ENCODE peak calls at places on chromosomes 3 and 15, in seven cellular contexts. B, F, N, U, X, J and C are unnamed samples.

GRCh38 chr3:71056327-71056726 is 527.2 kb downstream of the FOXP1 start:
- DNase-seq in U (peak), F (peak), X (no peak), B (no peak), J (no peak), N (peak), C (no peak)

GRCh38 chr3:23314981-23315805 is 112.1 kb downstream of the UBE2E2 start:
- DNase-seq in J (no peak), F (peak), X (no peak), U (peak), B (no peak), N (no peak), C (no peak)

GRCh38 chr15:58771621-58772235 is 626 bp downstream of the MINDY2 start:
- DNase-seq in B (peak), X (no peak), N (peak), J (peak), F (peak), U (no peak), C (peak)

GRCh38 chr3:184796551-184796950 is 15.4 kb upstream of the VPS8 start:
- DNase-seq in U (no peak), N (no peak), J (no peak), B (no peak), F (no peak), X (no peak), C (no peak)

GRCh38 chr3:101182734-101183133 is 137.6 kb downstream of the IMPG2 start:
- DNase-seq in B (no peak), N (peak), X (no peak), F (no peak), U (peak), J (no peak), C (no peak)

GRCh38 chr15:42111924-42112323 is 17.6 kb upstream of the PLA2G4D start:
- DNase-seq in J (no peak), U (no peak), B (no peak), N (peak), F (no peak), X (no peak), C (no peak)

GRCh38 chr15:48627260-48627969 is 18.1 kb downstream of the FBN1 start:
- DNase-seq in N (peak), B (no peak), J (no peak), F (peak), U (peak), X (no peak), C (no peak)

GRCh38 chr3:71728632-71729342 is 3.6 kb upstream of the EIF4E3 start:
- DNase-seq in J (no peak), F (no peak), B (no peak), N (no peak), U (no peak), X (no peak), C (no peak)

GRCh38 chr15:32029862-32030781 is at the start of gene CHRNA7:
- DNase-seq in U (peak), B (peak), F (peak), X (no peak), J (peak), N (peak), C (peak)

GRCh38 chr15:79373728-79374127 is 58.4 kb upstream of the MINAR1 start:
- DNase-seq in J (no peak), U (no peak), N (no peak), B (no peak), F (no peak), X (no peak), C (no peak)

GRCh38 chr3:152695810-152696209 is 139.1 kb upstream of the P2RY1 start:
- DNase-seq in B (no peak), J (no peak), X (no peak), N (no peak), F (no peak), U (no peak), C (no peak)

GRCh38 chr3:55090310-55090709 is 162.5 kb upstream of the LRTM1 start:
- DNase-seq in J (no peak), B (no peak), F (no peak), X (no peak), U (no peak), N (no peak), C (no peak)

GRCh38 chr15:42914728-42915497 is 5.7 kb downstream of the TTBK2 start:
- DNase-seq in N (no peak), J (no peak), F (no peak), X (no peak), U (peak), B (no peak), C (no peak)

GRCh38 chr3:7764091-7764490 is 737.5 kb upstream of the LMCD1 start:
- DNase-seq in U (no peak), J (no peak), N (no peak), X (no peak), B (no peak), F (no peak), C (no peak)

GRCh38 chr3:188164248-188164687 is 10.3 kb downstream of the LPP start:
- DNase-seq in F (no peak), J (no peak), B (no peak), X (no peak), U (no peak), N (no peak), C (no peak)

GRCh38 chr15:72474466-72474911 is 359 bp downstream of the ARIH1 start:
- DNase-seq in F (peak), N (no peak), J (no peak), X (no peak), U (no peak), B (no peak), C (no peak)

GRCh38 chr3:186107148-186108105 is 1.5 kb downstream of the ETV5 start:
- DNase-seq in F (peak), N (peak), B (peak), U (peak), J (peak), X (peak), C (peak)

GRCh38 chr15:83947156-83947555 is 288.4 kb upstream of the GOLGA6L4 start:
- DNase-seq in N (no peak), F (no peak), J (no peak), U (no peak), B (no peak), X (no peak), C (no peak)

GRCh38 chr3:69791919-69792399 is 52.7 kb downstream of the MITF start:
- DNase-seq in U (peak), B (no peak), X (no peak), J (peak), N (peak), F (peak), C (no peak)

GRCh38 chr3:27722957-27723802 is 1.1 kb upstream of the EOMES start:
- DNase-seq in F (no peak), U (no peak), B (no peak), X (no peak), J (no peak), N (peak), C (no peak)

GRCh38 chr15:63539517-63539916 is 35.1 kb downstream of the USP3 start:
- DNase-seq in J (no peak), F (no peak), B (no peak), N (no peak), U (no peak), X (no peak), C (no peak)

GRCh38 chr3:46900007-46900292 is 22.4 kb downstream of the PTH1R start:
- DNase-seq in J (no peak), B (peak), U (no peak), N (no peak), X (no peak), F (no peak), C (no peak)

GRCh38 chr15:96792216-96792615 is 461.7 kb downstream of the NR2F2 start:
- DNase-seq in B (no peak), N (no peak), U (no peak), J (no peak), X (no peak), F (no peak), C (no peak)

GRCh38 chr3:23776352-23776891 is 29.3 kb upstream of the UBE2E1 start:
- DNase-seq in J (no peak), B (peak), F (peak), U (peak), N (peak), X (no peak), C (no peak)

GRCh38 chr3:152051501-152052404 is 178.3 kb downstream of the SUCNR1 start:
- DNase-seq in F (peak), J (no peak), B (no peak), X (no peak), U (peak), N (peak), C (no peak)

GRCh38 chr15:80055933-80056332 is 3.5 kb upstream of the ZFAND6 start:
- DNase-seq in F (no peak), U (no peak), X (no peak), B (no peak), N (no peak), J (no peak), C (no peak)

GRCh38 chr3:71926242-71926560 is 141.3 kb upstream of the PROK2 start:
- DNase-seq in N (no peak), B (no peak), J (peak), X (no peak), U (peak), F (peak), C (peak)

GRCh38 chr3:52051444-52051843 is 4.9 kb downstream of the DUSP7 start:
- DNase-seq in U (no peak), F (no peak), N (no peak), B (no peak), J (no peak), X (no peak), C (no peak)

GRCh38 chr3:195908439-195909293 is at the start of gene TNK2:
- DNase-seq in J (peak), F (no peak), X (peak), N (peak), U (no peak), B (peak), C (peak)

GRCh38 chr3:111538687-111539086 is 3.3 kb upstream of the CD96 start:
- DNase-seq in F (peak), X (no peak), B (no peak), U (peak), J (no peak), N (peak), C (no peak)

GRCh38 chr15:80547264-80547663 is 143.1 kb downstream of the ARNT2 start:
- DNase-seq in J (no peak), N (no peak), X (no peak), B (no peak), F (no peak), U (peak), C (no peak)

GRCh38 chr15:99368743-99369142 is 117.5 kb downstream of the LRRC28 start:
- DNase-seq in N (no peak), F (no peak), B (no peak), X (no peak), U (no peak), J (no peak), C (no peak)

GRCh38 chr15:99369250-99369649 is 118.0 kb downstream of the LRRC28 start:
- DNase-seq in J (no peak), N (no peak), F (no peak), X (no peak), B (no peak), U (no peak), C (no peak)

GRCh38 chr15:99366013-99366412 is 114.7 kb downstream of the LRRC28 start:
- DNase-seq in N (no peak), B (no peak), J (no peak), F (no peak), X (no peak), U (no peak), C (no peak)

GRCh38 chr15:99371180-99372103 is 120.2 kb downstream of the LRRC28 start:
- DNase-seq in N (peak), J (no peak), B (no peak), X (no peak), F (no peak), U (peak), C (no peak)
- TF ChIP-seq CTCF in N (no peak), J (no peak), B (no peak), X (no peak), F (no peak), U (peak), C (no peak)

DNA sequence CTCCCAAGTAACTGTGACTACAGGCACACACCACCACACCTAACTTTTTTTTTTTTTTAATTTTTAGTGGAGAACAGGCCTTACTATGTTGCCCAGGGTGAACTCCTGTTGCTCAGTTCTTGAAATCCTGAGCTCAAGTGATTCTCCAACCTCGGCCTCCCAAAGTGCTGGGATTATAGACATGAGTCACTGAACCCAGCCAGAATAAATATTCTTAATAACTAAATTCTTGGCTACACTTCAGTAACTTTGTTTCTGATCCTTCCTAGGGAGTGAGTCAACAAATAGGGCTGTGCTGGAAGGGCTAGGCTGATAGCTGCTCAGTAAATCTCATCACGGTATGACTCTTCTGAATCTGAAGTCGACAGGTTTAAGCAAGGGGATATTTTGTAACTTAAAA is 56.6 kb downstream of the P3H2 start:
- DNase-seq in N (peak), F (peak), X (no peak), J (peak), B (no peak), U (peak), C (no peak)
- TF ChIP-seq CTCF in N (no peak), F (no peak), X (no peak), J (no peak), B (no peak), U (no peak), C (no peak)

GRCh38 chr3:171971919-171972526 is 67.4 kb upstream of the FNDC3B start:
- DNase-seq in J (no peak), F (no peak), N (peak), X (no peak), B (no peak), U (peak), C (no peak)
- TF ChIP-seq CTCF in J (no peak), F (no peak), N (no peak), X (no peak), B (no peak), U (no peak), C (no peak)

DNA sequence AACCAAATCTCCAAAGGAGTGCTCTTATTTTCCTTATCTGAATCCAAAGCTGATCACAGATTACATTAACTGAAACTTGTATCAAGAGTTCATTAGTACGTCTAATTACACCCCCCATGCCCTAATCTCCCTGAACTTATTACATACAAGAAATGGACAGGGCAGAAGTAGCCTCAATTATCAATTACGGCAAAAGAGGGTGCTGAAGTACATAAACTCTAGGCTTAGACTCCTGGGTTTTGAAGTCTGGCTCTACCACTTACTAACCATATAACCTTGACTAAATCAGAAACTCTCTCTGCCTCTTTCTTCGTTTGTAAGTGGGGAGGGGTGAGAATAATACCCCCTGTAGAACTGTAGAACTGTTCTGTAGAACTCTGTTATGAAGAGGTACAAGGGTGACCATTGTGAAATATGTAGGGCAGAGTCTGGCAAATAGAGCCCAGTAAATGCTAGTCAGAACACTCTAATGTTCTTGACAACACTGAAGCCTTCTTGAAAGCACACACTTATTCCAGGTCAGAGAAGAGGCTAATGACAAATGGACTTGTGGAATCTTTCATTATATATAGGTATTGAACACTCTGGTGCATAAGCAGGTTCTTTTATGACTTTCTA is 19.6 kb upstream of the OR5K4 start:
- DNase-seq in F (no peak), B (no peak), N (no peak), J (no peak), X (no peak), U (peak), C (no peak)
- TF ChIP-seq CTCF in F (no peak), B (no peak), N (no peak), J (no peak), X (peak), U (peak), C (no peak)

GRCh38 chr3:11616551-11616950 is 27.2 kb downstream of the VGLL4 start:
- DNase-seq in N (no peak), J (no peak), X (no peak), B (no peak), F (no peak), U (no peak), C (no peak)
- TF ChIP-seq CTCF in N (no peak), J (no peak), X (no peak), B (no peak), F (no peak), U (no peak), C (no peak)

DNA sequence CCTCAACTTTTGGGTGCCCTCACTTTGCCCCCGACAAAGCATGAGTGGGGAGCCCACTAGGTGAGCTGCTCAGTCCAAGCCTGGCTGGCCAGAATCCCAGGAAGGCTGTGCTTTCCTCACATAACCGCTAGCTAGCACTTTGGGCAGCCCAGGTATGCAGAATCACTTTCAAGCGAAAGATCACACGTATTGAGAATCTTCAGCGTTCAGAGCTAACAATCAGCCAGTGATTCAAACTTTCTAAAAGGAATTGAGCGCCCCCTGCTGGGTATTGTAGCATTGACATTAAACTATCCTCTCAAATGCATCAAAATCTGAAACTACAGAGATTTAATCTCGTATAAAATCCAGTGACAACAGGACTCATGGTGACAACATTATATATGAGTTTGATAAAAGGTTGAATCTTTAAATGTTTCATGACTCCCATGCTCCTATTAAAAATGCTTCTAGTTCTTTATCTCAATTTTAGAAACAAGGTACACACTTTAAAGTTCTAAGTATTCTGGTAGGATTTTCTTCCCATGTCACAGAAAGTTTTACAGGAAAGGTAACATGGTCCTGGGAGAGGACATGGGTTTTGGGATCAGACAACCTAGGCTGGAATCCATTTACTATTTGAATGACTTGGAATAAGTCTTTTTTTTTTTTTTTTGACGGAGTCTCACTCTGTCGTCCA is 11.8 kb downstream of the ANAPC13 start:
- DNase-seq in B (peak), U (peak), F (peak), N (peak), X (peak), J (peak), C (peak)
- TF ChIP-seq CTCF in B (peak), U (peak), F (peak), N (peak), X (peak), J (peak), C (peak)

GRCh38 chr3:129485681-129486056 is 42.8 kb upstream of the RHO start:
- DNase-seq in U (peak), B (peak), N (peak), X (no peak), F (peak), J (no peak), C (no peak)

GRCh38 chr3:129483870-129484269 is 43.8 kb downstream of the IFT122 start:
- DNase-seq in B (no peak), F (no peak), J (no peak), U (no peak), N (no peak), X (no peak), C (no peak)

GRCh38 chr3:129486057-129487035 is 42.1 kb upstream of the RHO start:
- DNase-seq in B (no peak), U (peak), F (peak), N (peak), X (no peak), J (no peak), C (peak)

GRCh38 chr3:129481783-129482332 is 41.8 kb downstream of the IFT122 start:
- DNase-seq in U (peak), N (peak), B (peak), J (no peak), X (peak), F (peak), C (no peak)

DNA sequence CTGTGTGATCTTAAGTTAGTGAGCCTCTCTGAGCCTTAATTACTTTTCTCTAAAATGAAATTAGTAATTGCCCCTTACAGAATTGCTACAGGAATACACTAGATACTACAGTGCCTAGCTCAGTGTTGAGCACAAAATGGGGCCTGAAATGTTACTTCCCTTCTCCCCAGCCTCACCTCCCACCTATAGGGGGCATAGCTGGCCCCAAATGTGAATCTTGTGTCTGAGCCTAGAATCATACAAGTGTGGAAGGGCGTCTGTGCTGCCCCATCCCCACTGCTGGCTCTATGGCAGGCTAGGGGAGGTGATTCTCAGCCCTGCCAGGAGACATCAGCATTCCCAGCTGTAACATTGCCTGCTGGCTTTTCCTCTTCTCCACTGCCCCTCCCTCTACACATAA is 42.7 kb downstream of the IFT122 start:
- DNase-seq in F (no peak), N (no peak), B (no peak), J (no peak), X (no peak), U (no peak), C (no peak)
- TF ChIP-seq CTCF in F (peak), N (no peak), B (no peak), J (no peak), X (no peak), U (peak), C (no peak)

GRCh38 chr3:50298836-50299637 is at the start of the genes HYAL3 and NAA80:
- DNase-seq in B (peak), N (peak), X (peak), F (peak), U (peak), J (peak), C (peak)

GRCh38 chr3:50297384-50297775 is 1.8 kb downstream of the HYAL3 start:
- DNase-seq in B (no peak), N (no peak), U (no peak), F (no peak), J (no peak), X (no peak), C (no peak)

GRCh38 chr3:50296721-50297383 is 2.4 kb downstream of the HYAL3 start:
- DNase-seq in N (no peak), X (no peak), U (no peak), F (no peak), J (no peak), B (no peak), C (no peak)

GRCh38 chr3:50299638-50299928 is 378 bp upstream of the HYAL3 start:
- DNase-seq in B (no peak), U (no peak), N (no peak), X (no peak), F (no peak), J (no peak), C (no peak)

GRCh38 chr3:50297896-50298725 is 1.1 kb downstream of the HYAL3 start:
- DNase-seq in X (no peak), J (no peak), B (no peak), F (no peak), U (peak), N (no peak), C (no peak)
- TF ChIP-seq CTCF in X (no peak), J (no peak), B (no peak), F (peak), U (peak), N (no peak), C (no peak)